ENCODE peak calls at places on chromosomes 2 and 18, in four cellular contexts. One of them, this sample, is unnamed.

GRCh38 chr2:216698895-216699294 is 3.5 kb upstream of the IGFBP5 start:
- DNase-seq in GM12878: no peak
- DNase-seq in K562: peak
- DNase-seq in HepG2: peak
- DNase-seq in this sample: peak

GRCh38 chr2:7685342-7686015 is 768.3 kb downstream of the RNF144A start:
- DNase-seq in K562: no peak
- DNase-seq in HepG2: no peak
- DNase-seq in GM12878: no peak
- DNase-seq in this sample: peak

GRCh38 chr2:113240150-113240914 is 38.4 kb downstream of the PAX8 start:
- DNase-seq in GM12878: no peak
- DNase-seq in K562: no peak
- DNase-seq in HepG2: no peak
- DNase-seq in this sample: peak

GRCh38 chr2:120937736-120938131 is 202.1 kb downstream of the GLI2 start:
- DNase-seq in GM12878: no peak
- DNase-seq in K562: no peak
- DNase-seq in HepG2: no peak
- DNase-seq in this sample: no peak

GRCh38 chr2:109129921-109130725 is 1.1 kb downstream of the SH3RF3 start:
- DNase-seq in GM12878: no peak
- DNase-seq in HepG2: no peak
- DNase-seq in K562: no peak
- DNase-seq in this sample: no peak

GRCh38 chr2:223759569-223760430 is 77.6 kb downstream of the AP1S3 start:
- DNase-seq in HepG2: peak
- DNase-seq in GM12878: no peak
- DNase-seq in K562: no peak
- DNase-seq in this sample: peak

GRCh38 chr2:88668862-88669261 is 22.6 kb upstream of the RPIA start:
- DNase-seq in K562: no peak
- DNase-seq in HepG2: peak
- DNase-seq in GM12878: no peak
- DNase-seq in this sample: peak

GRCh38 chr2:64405476-64406406 is 48.2 kb upstream of the LGALSL start:
- DNase-seq in K562: no peak
- DNase-seq in GM12878: no peak
- DNase-seq in HepG2: no peak
- DNase-seq in this sample: no peak

GRCh38 chr2:24297663-24298062 is 62.7 kb downstream of the ITSN2 start:
- DNase-seq in K562: no peak
- DNase-seq in GM12878: no peak
- DNase-seq in HepG2: no peak
- DNase-seq in this sample: no peak

GRCh38 chr2:26462511-26463251 is 15.2 kb downstream of the OTOF start:
- DNase-seq in GM12878: no peak
- DNase-seq in K562: peak
- DNase-seq in HepG2: peak
- DNase-seq in this sample: peak

GRCh38 chr2:159399716-159400525 is 113.4 kb upstream of the WDSUB1 start:
- DNase-seq in K562: no peak
- DNase-seq in GM12878: no peak
- DNase-seq in HepG2: no peak
- DNase-seq in this sample: no peak

GRCh38 chr2:99597616-99598015 is 107.8 kb upstream of the REV1 start:
- DNase-seq in HepG2: no peak
- DNase-seq in GM12878: no peak
- DNase-seq in K562: no peak
- DNase-seq in this sample: no peak

GRCh38 chr2:9741110-9741509 is 102.2 kb upstream of the TAF1B start:
- DNase-seq in GM12878: no peak
- DNase-seq in HepG2: no peak
- DNase-seq in K562: no peak
- DNase-seq in this sample: no peak

GRCh38 chr18:73479472-73479871 is 611.7 kb upstream of the NETO1 start:
- DNase-seq in K562: no peak
- DNase-seq in HepG2: no peak
- DNase-seq in GM12878: no peak
- DNase-seq in this sample: no peak

GRCh38 chr2:160921401-160921964 is 238.7 kb upstream of the TANK start:
- DNase-seq in GM12878: no peak
- DNase-seq in HepG2: no peak
- DNase-seq in K562: no peak
- DNase-seq in this sample: no peak

GRCh38 chr18:37484893-37485834 is 80.4 kb downstream of the CELF4 start:
- DNase-seq in GM12878: no peak
- DNase-seq in HepG2: no peak
- DNase-seq in K562: peak
- DNase-seq in this sample: peak

GRCh38 chr18:23689031-23689615 is at the start of gene LAMA3:
- DNase-seq in HepG2: no peak
- DNase-seq in GM12878: no peak
- DNase-seq in K562: no peak
- DNase-seq in this sample: peak

GRCh38 chr2:46416739-46417403 is 62.5 kb upstream of the TMEM247 start:
- DNase-seq in GM12878: no peak
- DNase-seq in HepG2: peak
- DNase-seq in K562: no peak
- DNase-seq in this sample: no peak

GRCh38 chr2:230227216-230227615 is 1.7 kb downstream of the SP140 start:
- DNase-seq in GM12878: no peak
- DNase-seq in HepG2: peak
- DNase-seq in K562: no peak
- DNase-seq in this sample: no peak

GRCh38 chr2:199430219-199430618 is 27.5 kb downstream of the SATB2 start:
- DNase-seq in K562: no peak
- DNase-seq in GM12878: no peak
- DNase-seq in HepG2: no peak
- DNase-seq in this sample: no peak

GRCh38 chr18:70333757-70334156 is 44.9 kb downstream of the SOCS6 start:
- DNase-seq in GM12878: no peak
- DNase-seq in HepG2: peak
- DNase-seq in K562: no peak
- DNase-seq in this sample: peak

GRCh38 chr2:113138428-113139322 is 11.3 kb downstream of the IL1RN start:
- DNase-seq in GM12878: peak
- DNase-seq in HepG2: peak
- DNase-seq in K562: peak
- DNase-seq in this sample: peak

GRCh38 chr2:223815186-223815883 is 22.0 kb downstream of the AP1S3 start:
- DNase-seq in K562: no peak
- DNase-seq in HepG2: peak
- DNase-seq in GM12878: no peak
- DNase-seq in this sample: peak

GRCh38 chr2:193695367-193695766 is 1500.6 kb upstream of the TMEFF2 start:
- DNase-seq in GM12878: no peak
- DNase-seq in K562: no peak
- DNase-seq in HepG2: peak
- DNase-seq in this sample: peak

GRCh38 chr2:20925265-20925889 is 102.5 kb upstream of the LDAH start:
- DNase-seq in HepG2: no peak
- DNase-seq in GM12878: no peak
- DNase-seq in K562: peak
- DNase-seq in this sample: no peak

GRCh38 chr18:55407191-55407590 is 180.8 kb downstream of the TCF4 start:
- DNase-seq in K562: no peak
- DNase-seq in GM12878: no peak
- DNase-seq in HepG2: no peak
- DNase-seq in this sample: no peak

GRCh38 chr2:164651361-164651760 is 30.1 kb upstream of the GRB14 start:
- DNase-seq in GM12878: no peak
- DNase-seq in K562: no peak
- DNase-seq in HepG2: no peak
- DNase-seq in this sample: no peak

GRCh38 chr2:105378921-105379383 is 19.9 kb downstream of the FHL2 start:
- DNase-seq in K562: no peak
- DNase-seq in GM12878: no peak
- DNase-seq in HepG2: no peak
- DNase-seq in this sample: no peak

GRCh38 chr2:75553961-75554539 is 6.7 kb downstream of the EVA1A start:
- DNase-seq in K562: no peak
- DNase-seq in HepG2: no peak
- DNase-seq in GM12878: no peak
- DNase-seq in this sample: no peak
- TF ChIP-seq CHD4 in K562: no peak
- TF ChIP-seq CHD4 in HepG2: no peak
- TF ChIP-seq CHD4 in GM12878: no peak
- TF ChIP-seq CHD4 in this sample: no peak

GRCh38 chr18:5294618-5295230 is 802 bp downstream of the ZBTB14 start:
- DNase-seq in GM12878: no peak
- DNase-seq in K562: no peak
- DNase-seq in HepG2: peak
- DNase-seq in this sample: peak

GRCh38 chr18:5296706-5297320 is 1.3 kb upstream of the ZBTB14 start:
- DNase-seq in K562: peak
- DNase-seq in HepG2: peak
- DNase-seq in GM12878: no peak
- DNase-seq in this sample: peak

GRCh38 chr18:5295231-5295920 is at the start of gene ZBTB14:
- DNase-seq in K562: peak
- DNase-seq in HepG2: peak
- DNase-seq in GM12878: no peak
- DNase-seq in this sample: peak

GRCh38 chr18:5295981-5296705 is 617 bp upstream of the ZBTB14 start:
- DNase-seq in GM12878: peak
- DNase-seq in K562: peak
- DNase-seq in HepG2: peak
- DNase-seq in this sample: peak

GRCh38 chr18:5294113-5294617 is 1.4 kb downstream of the ZBTB14 start:
- DNase-seq in K562: peak
- DNase-seq in GM12878: no peak
- DNase-seq in HepG2: no peak
- DNase-seq in this sample: no peak
- TF ChIP-seq CHD4 in K562: no peak
- TF ChIP-seq CHD4 in GM12878: no peak
- TF ChIP-seq CHD4 in HepG2: no peak
- TF ChIP-seq CHD4 in this sample: no peak

GRCh38 chr18:12841070-12841469 is 43.0 kb downstream of the PTPN2 start:
- DNase-seq in GM12878: no peak
- DNase-seq in HepG2: no peak
- DNase-seq in K562: no peak
- DNase-seq in this sample: peak

GRCh38 chr18:12840382-12840781 is 43.7 kb downstream of the PTPN2 start:
- DNase-seq in GM12878: no peak
- DNase-seq in HepG2: no peak
- DNase-seq in K562: no peak
- DNase-seq in this sample: no peak

GRCh38 chr18:12839526-12840196 is 44.4 kb downstream of the PTPN2 start:
- DNase-seq in K562: no peak
- DNase-seq in HepG2: no peak
- DNase-seq in GM12878: peak
- DNase-seq in this sample: no peak

GRCh38 chr18:12842459-12843380 is 41.3 kb downstream of the PTPN2 start:
- DNase-seq in HepG2: no peak
- DNase-seq in GM12878: no peak
- DNase-seq in K562: peak
- DNase-seq in this sample: no peak

DNA sequence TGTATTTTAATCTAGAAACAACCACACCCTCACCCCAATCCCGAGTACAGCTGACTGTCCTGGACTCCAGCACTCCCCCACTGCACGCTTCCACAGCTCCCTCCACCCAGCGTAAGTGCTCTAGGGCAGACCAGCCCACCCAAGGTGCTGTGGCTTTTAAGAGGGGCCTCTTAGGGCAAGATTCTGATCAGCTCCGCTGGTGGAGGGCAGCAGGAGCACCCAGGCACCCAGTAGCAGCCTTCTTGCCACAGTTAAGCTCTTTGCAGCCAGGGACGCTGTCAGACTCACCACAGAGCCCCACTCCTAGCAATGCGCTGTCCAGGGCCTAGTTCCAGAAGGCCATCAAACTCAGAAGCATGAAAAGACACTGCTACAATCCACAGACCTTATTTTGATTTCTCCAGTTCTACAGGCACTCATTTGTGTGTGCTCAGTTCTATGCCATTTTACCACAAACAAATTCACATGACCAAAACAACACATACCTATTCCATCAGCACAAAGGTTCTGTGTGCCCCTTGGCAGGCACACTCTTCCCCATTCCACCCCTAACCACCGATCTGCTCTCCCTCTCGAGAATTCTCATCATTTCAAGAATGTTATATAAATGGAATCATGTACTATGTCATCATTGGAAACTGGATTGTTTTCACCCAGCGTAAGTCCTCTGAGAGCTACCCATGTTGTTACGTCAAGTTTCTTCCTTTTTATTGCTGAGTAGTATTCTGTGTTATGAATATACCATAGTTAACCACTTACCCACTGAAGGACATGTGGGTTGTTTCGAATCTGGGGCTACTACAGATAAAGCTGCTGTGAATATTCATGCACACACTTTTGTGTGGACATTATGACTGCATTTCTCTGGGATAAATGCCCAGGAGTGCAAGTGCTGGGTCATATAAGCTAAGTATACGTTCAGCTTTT is 40.4 kb downstream of the PTPN2 start:
- DNase-seq in GM12878: no peak
- DNase-seq in HepG2: no peak
- DNase-seq in K562: peak
- DNase-seq in this sample: no peak
- TF ChIP-seq CHD4 in GM12878: no peak
- TF ChIP-seq CHD4 in HepG2: no peak
- TF ChIP-seq CHD4 in K562: no peak
- TF ChIP-seq CHD4 in this sample: no peak

DNA sequence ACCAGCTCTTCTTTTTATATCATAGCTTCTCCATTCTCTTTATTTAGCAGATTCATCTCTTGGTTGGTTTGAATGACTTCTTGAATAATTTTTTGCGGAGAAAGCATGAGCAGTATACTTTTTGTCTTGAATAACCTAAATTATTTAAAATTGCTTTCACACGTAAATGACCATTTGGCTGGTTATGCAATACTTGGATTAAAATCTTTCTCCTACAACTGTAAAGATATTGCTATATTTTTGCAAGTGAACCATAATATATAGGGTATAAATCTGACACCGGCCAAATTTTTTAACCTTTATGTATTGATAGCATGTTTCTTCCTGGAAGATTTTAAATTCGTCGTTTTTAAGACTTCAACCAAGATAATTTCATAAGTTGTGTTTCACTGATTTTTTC is 6.2 kb upstream of the ZSWIM2 start:
- DNase-seq in GM12878: no peak
- DNase-seq in K562: no peak
- DNase-seq in HepG2: no peak
- DNase-seq in this sample: no peak
- TF ChIP-seq CHD4 in GM12878: no peak
- TF ChIP-seq CHD4 in K562: no peak
- TF ChIP-seq CHD4 in HepG2: no peak
- TF ChIP-seq CHD4 in this sample: no peak

DNA sequence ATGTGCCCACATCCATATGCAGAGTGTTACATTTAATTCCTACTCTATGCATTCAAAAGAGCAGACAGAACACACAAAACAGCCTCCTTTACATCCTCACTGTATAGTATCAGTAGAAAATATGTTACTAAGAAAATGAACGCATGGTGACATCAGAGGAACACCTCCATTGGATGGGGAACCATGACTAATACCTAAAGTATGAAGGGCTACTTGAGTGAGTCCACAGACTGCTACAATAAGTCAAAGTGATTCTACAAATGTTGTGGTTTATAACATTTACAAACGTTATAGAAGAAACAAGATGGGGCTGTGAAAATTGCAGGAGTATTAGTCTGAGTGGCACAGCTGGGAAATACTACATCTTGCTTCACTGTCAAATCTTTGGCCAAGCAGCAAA is 1830.9 kb upstream of the PIK3C3 start:
- DNase-seq in K562: no peak
- DNase-seq in HepG2: no peak
- DNase-seq in GM12878: no peak
- DNase-seq in this sample: no peak
- TF ChIP-seq CHD4 in K562: no peak
- TF ChIP-seq CHD4 in HepG2: no peak
- TF ChIP-seq CHD4 in GM12878: no peak
- TF ChIP-seq CHD4 in this sample: no peak

This sample was measured in A549.